ENCODE peak calls at places on chromosomes 2 and 18, in six cellular contexts. K, G, W, M, N and C are unnamed samples.

GRCh38 chr18:22346342-22346967 is 71.3 kb downstream of the CTAGE1 start:
- DNase-seq in K (no peak), G (peak; percentile 93), W (peak; percentile 83), M (peak; percentile 55), N (no peak), C (peak; percentile 76)

GRCh38 chr18:68803371-68803770 is 5.5 kb downstream of the CCDC102B start:
- DNase-seq in K (no peak), G (no peak), W (peak; percentile 30), M (peak; percentile 69), N (peak; percentile 39), C (peak; percentile 54)

GRCh38 chr2:43110442-43110871 is 115.9 kb downstream of the ZFP36L2 start:
- DNase-seq in K (no peak), G (no peak), W (no peak), M (peak; percentile 36), N (peak; percentile 55), C (no peak)

GRCh38 chr2:172680595-172681176 is 55.0 kb upstream of the RAPGEF4 start:
- DNase-seq in K (no peak), G (peak; percentile 90), W (no peak), M (no peak), N (peak; percentile 18), C (no peak)

GRCh38 chr2:236530512-236530911 is 39.1 kb upstream of the ACKR3 start:
- DNase-seq in K (no peak), G (no peak), W (no peak), M (no peak), N (no peak), C (no peak)

GRCh38 chr2:208584387-208584965 is 177.9 kb downstream of the PTH2R start:
- DNase-seq in K (no peak), G (no peak), W (no peak), M (no peak), N (peak; percentile 25), C (no peak)

GRCh38 chr2:226483745-226484619 is 315.6 kb downstream of the IRS1 start:
- DNase-seq in K (no peak), G (no peak), W (no peak), M (no peak), N (peak; percentile 87), C (no peak)

GRCh38 chr2:219726916-219727315 is 99.5 kb downstream of the SLC4A3 start:
- DNase-seq in K (no peak), G (no peak), W (no peak), M (no peak), N (peak; percentile 42), C (no peak)

GRCh38 chr18:37019157-37019571 is 190.2 kb downstream of the KIAA1328 start:
- DNase-seq in K (no peak), G (no peak), W (no peak), M (peak; percentile 6), N (peak; percentile 42), C (no peak)

GRCh38 chr18:50507120-50507590 is 52.7 kb upstream of the MAPK4 start:
- DNase-seq in K (no peak), G (no peak), W (peak; percentile 52), M (no peak), N (peak; percentile 87), C (peak; percentile 34)

GRCh38 chr2:65686928-65687521 is 254.6 kb upstream of the SPRED2 start:
- DNase-seq in K (no peak), G (no peak), W (no peak), M (no peak), N (no peak), C (no peak)

GRCh38 chr2:111676423-111676822 is 207.6 kb downstream of the ANAPC1 start:
- DNase-seq in K (no peak), G (no peak), W (no peak), M (no peak), N (no peak), C (no peak)

GRCh38 chr2:17901246-17901645 is 22.8 kb downstream of the KCNS3 start:
- DNase-seq in K (no peak), G (no peak), W (peak; percentile 42), M (no peak), N (no peak), C (no peak)